ENCODE peak calls at places on chromosomes 5 and 9, in four cellular contexts. I is HepG2, V is K562, N is GM12878. M is an unnamed sample.

GRCh38 chr5:105903069-105903468 is 1767.7 kb downstream of the EFNA5 start:
- DNase-seq in I (no peak), V (no peak), N (no peak), M (no peak)

GRCh38 chr9:34929506-34930102 is 28.5 kb upstream of the PHF24 start:
- DNase-seq in I (peak), V (peak), N (no peak), M (peak)

GRCh38 chr9:127202461-127203139 is 62.0 kb upstream of the GARNL3 start:
- DNase-seq in I (no peak), V (no peak), N (no peak), M (no peak)

GRCh38 chr5:79990205-79990597 is 861 bp downstream of the MTX3 start:
- DNase-seq in I (no peak), V (no peak), N (peak), M (no peak)

GRCh38 chr5:140965905-140966292 is 377 bp upstream of the PCDHAC2 start:
- DNase-seq in I (no peak), V (no peak), N (no peak), M (peak)

GRCh38 chr5:165333623-165334022 is 1828.2 kb downstream of the MAT2B start:
- DNase-seq in I (no peak), V (no peak), N (no peak), M (no peak)

GRCh38 chr9:105710638-105711037 is 16.3 kb downstream of the TMEM38B start:
- DNase-seq in I (no peak), V (no peak), N (no peak), M (no peak)

GRCh38 chr5:158878227-158878626 is 221.5 kb downstream of the EBF1 start:
- DNase-seq in I (no peak), V (no peak), N (no peak), M (no peak)

GRCh38 chr9:6610073-6610472 is 35.5 kb downstream of the GLDC start:
- DNase-seq in I (no peak), V (no peak), N (no peak), M (no peak)

GRCh38 chr5:17223375-17224185 is 6.1 kb downstream of the BASP1 start:
- DNase-seq in I (no peak), V (no peak), N (no peak), M (no peak)

GRCh38 chr5:180143656-180144364 is 65.2 kb downstream of the RASGEF1C start:
- DNase-seq in I (no peak), V (no peak), N (no peak), M (no peak)

GRCh38 chr9:37471942-37472679 is 6.9 kb upstream of the ZBTB5 start:
- DNase-seq in I (peak), V (no peak), N (no peak), M (peak)

GRCh38 chr5:136420168-136420916 is 55.0 kb upstream of the TRPC7 start:
- DNase-seq in I (no peak), V (no peak), N (no peak), M (no peak)
- TF ChIP-seq POLR2AphosphoS2 in I (no peak), V (no peak), N (no peak), M (no peak)

DNA sequence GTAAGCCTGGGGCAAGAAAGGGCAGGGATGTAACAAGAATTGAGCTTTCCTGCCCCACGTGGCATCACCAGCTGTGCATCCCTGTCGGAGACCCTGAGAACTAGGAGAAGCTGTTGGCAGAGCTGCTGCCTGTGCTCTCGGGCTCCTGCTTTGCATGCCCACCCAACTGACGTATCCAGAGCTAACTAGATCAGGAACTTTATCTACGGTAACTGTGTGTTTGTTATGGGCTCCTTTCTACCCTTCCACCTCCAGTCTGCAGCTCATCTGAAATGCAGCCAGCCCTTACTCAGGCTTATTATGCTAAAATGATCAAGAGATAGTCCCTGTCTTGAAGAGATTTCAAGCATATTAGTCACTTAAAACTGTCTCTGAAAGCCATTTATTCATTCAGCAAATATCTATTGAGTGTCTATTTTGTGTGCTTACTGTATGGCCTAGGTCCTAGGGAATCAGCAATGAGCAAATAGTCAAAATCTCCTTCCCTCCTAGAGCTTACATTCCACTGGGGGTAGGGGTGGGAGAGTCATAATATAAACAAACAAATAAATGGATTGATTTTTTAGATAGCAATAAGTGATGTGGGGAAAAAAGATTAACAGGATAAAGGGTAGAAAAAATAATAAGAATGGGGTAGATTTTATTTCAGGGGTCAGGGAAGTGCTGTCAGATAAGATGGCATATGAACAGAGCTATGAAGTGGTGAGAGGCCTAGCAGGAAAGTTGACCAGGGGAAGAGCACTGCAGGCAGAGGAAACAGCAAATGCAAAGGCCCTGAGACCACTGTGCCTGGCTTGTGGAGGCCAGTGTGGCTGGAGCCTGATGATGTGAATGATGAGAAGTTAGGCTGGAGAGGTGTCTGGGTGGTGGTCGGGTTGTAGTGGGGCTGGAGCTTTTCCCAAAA is 118.2 kb downstream of the GALNT10 start:
- DNase-seq in I (no peak), V (no peak), N (no peak), M (peak)
- TF ChIP-seq MAX in I (no peak), V (no peak), N (no peak), M (peak)

GRCh38 chr5:108801776-108802175 is 54.1 kb downstream of the FER start:
- DNase-seq in I (peak), V (no peak), N (no peak), M (peak)
- TF ChIP-seq POLR2AphosphoS2 in I (no peak), V (no peak), N (no peak), M (no peak)

DNA sequence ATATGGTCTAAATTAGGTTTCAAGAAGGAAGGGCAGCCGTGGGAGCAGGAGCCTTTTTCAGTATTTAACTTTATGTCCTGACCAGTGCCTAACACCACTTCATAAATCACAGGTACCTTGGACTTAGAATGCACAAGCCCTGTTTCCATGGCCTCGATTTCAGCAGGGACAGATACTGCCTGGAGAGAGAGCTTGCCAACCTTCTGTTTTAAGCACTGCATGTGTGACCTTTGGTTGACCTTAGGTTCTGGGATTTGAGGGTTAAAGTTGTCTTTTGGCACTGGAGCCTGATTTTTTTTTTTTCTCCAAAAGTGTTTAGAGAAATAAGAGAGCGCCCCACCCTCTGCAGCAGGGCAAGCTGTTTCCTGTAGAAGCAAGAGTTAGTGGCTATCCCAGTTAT is 199.6 kb upstream of the MAP3K1 start:
- DNase-seq in I (no peak), V (no peak), N (no peak), M (no peak)
- TF ChIP-seq MAX in I (no peak), V (no peak), N (no peak), M (no peak)

DNA sequence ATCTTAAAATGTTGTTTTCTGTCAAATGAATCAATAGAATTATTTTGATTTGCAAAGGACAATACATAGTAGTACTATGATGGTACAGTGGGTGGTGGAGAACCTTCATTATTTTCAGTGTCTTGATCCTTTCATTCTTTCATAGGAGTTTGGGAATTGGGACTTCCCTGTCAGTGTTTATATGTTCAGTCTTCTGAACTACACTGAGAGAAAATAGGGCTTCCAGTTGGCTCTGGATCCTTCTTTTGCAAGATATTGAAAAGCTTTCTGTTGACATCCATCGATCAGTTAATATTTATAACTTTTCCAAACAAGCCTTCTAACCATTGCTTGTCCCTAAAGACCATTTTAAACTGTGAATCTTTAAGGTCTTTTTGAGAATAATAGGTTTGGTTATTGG is 94.7 kb downstream of the XRCC4 start:
- DNase-seq in I (no peak), V (no peak), N (no peak), M (no peak)
- TF ChIP-seq POLR2AphosphoS2 in I (no peak), V (no peak), N (no peak), M (no peak)

GRCh38 chr9:128204858-128205257 is 1.7 kb downstream of the DNM1 start:
- DNase-seq in I (no peak), V (no peak), N (no peak), M (no peak)

GRCh38 chr9:128202648-128203023 is 543 bp upstream of the DNM1 start:
- DNase-seq in I (no peak), V (no peak), N (no peak), M (no peak)

GRCh38 chr9:128203024-128203841 is at the start of gene DNM1:
- DNase-seq in I (no peak), V (peak), N (no peak), M (peak)

GRCh38 chr9:128205296-128205944 is 2.2 kb downstream of the DNM1 start:
- DNase-seq in I (no peak), V (peak), N (no peak), M (no peak)

GRCh38 chr9:128203842-128204551 is 818 bp downstream of the DNM1 start:
- DNase-seq in I (no peak), V (peak), N (no peak), M (peak)
- TF ChIP-seq MAX in I (peak), V (no peak), N (no peak), M (peak)

GRCh38 chr9:89522979-89523305 is 25.0 kb upstream of the SEMA4D start:
- DNase-seq in I (no peak), V (no peak), N (no peak), M (no peak)

GRCh38 chr9:89525673-89526374 is 27.9 kb upstream of the SEMA4D start:
- DNase-seq in I (no peak), V (no peak), N (no peak), M (no peak)

GRCh38 chr9:89524888-89525385 is 27.0 kb upstream of the SEMA4D start:
- DNase-seq in I (no peak), V (no peak), N (no peak), M (no peak)

GRCh38 chr9:89522261-89522978 is 24.5 kb upstream of the SEMA4D start:
- DNase-seq in I (no peak), V (no peak), N (peak), M (no peak)

GRCh38 chr9:89523948-89524347 is 26.0 kb upstream of the SEMA4D start:
- DNase-seq in I (no peak), V (no peak), N (no peak), M (no peak)
- TF ChIP-seq POLR2AphosphoS2 in I (no peak), V (no peak), N (no peak), M (no peak)

DNA sequence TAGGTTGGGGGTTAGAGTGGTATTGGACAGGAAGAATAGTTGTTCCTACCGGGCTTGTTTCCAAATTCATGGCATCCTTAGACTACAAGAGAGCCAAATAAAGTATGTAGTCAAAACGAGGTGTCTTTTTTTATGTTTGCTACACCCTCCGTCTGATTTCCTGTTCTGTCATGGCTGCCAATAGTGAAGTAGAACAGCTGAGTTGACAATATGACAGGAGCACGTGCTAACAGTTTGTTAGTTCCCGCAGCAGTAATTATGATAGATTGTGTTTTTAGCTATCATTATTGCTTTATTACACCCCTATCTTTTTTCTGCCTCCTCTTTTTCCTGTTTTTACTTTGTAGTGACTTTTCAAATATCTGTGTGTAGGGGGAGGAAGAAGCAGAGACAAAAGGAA is 1048.8 kb upstream of the NUDT12 start:
- DNase-seq in I (no peak), V (no peak), N (no peak), M (no peak)
- TF ChIP-seq MAX in I (no peak), V (no peak), N (no peak), M (no peak)

DNA sequence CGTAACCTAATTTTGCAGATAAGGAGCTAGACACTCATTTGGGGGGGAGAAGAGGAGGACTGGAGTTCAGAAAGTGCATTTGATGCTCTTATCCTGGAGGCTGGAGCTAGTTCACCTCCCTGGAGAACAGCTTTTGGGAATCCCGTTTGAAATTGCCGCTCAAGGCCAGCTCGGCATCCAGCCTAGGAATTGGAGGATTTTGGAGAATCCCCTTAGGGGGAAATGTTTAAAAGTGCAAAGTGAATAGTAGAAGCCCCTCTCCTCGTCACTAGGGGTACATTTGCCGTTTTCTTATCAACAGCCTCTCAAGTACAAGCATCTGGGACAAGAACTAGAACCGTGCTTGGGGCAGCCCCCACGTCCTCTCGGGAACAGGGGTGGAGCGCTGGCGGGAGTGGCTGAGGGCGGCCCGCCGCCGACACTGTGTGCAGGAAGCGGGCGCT is 1.3 kb upstream of the CNOT8 start:
- DNase-seq in I (no peak), V (no peak), N (no peak), M (peak)
- TF ChIP-seq POLR2AphosphoS2 in I (no peak), V (no peak), N (no peak), M (no peak)

DNA sequence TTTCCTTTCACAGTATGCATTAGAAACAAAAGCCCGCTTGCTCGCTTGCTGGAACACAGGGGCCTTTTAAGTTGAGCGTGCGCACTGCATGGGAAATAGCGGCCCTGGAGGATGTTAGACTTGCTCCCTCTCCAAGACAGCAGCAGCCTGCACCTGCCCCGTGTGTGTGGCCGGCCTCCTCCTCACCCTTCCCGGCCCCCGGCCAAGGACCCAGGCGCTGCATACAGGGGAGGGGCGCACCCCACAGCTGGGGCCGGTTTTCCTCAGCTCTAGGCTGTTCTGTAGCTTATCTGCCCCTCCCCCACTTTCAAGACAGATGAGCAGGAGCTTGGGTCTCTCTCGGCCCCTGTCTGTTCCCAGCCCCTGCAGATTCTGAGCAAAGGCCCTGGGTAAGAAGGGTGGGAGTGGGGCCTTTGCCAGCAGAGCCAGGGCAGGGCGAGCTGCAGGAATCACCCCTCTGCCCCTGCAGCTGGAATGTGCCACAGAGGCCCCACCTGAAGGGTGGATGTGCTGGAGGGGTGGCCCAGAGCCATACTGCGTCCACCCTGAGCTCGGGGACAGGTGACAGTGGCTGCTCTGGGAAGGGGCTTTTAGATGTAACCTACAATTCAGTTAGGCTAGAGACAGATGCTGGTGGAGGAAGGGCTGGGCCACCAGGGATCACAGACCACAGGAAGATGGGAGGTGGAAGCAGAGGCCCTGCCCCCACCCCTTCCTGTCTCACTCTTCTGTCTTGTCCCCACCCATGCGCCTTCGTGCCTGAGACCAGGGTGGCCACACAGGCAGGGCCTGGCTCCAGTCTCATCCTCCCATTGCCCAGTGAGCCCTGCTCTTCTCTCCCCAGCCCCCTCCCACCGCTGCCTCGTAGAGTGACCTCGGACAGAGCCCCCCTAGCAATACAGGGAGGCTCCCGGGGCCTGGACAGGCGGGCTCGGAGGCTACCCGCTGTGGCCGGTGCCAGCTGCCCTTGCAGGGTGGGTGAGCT is 132.4 kb downstream of the DAB2IP start:
- DNase-seq in I (no peak), V (no peak), N (no peak), M (no peak)
- TF ChIP-seq MAX in I (no peak), V (no peak), N (no peak), M (no peak)